ENCODE peak calls at places on chromosomes 13 and 19, in ten cellular contexts. G, Z, X, S, M, H, L, J, O and U are unnamed samples. For H3K27me3, the result is how much of the 10 kb centered on the place peaks cover.

GRCh38 chr13:45773236-45773635 is 71.1 kb downstream of the CBY2 start:
- DNase-seq in O (no peak), M (no peak), S (no peak), J (peak), L (no peak), G (no peak), X (peak), H (no peak), Z (no peak), U (peak)

GRCh38 chr19:36916991-36917390 is 859 bp downstream of the ZNF568 start:
- DNase-seq in H (no peak), X (peak), S (no peak), G (no peak), Z (no peak), L (no peak), O (no peak), J (peak), M (peak), U (no peak)

GRCh38 chr19:46958542-46958941 is 61.1 kb upstream of the NPAS1 start:
- DNase-seq in M (peak), Z (no peak), X (peak), O (no peak), L (no peak), G (no peak), H (no peak), J (no peak), S (no peak), U (no peak)

GRCh38 chr13:93023929-93024328 is 202.7 kb upstream of the GPC6 start:
- DNase-seq in M (no peak), J (no peak), S (no peak), G (no peak), L (no peak), H (no peak), Z (no peak), O (no peak), X (no peak), U (no peak)

GRCh38 chr19:30690935-30691505 is 318.8 kb downstream of the ZNF536 start:
- DNase-seq in Z (no peak), X (no peak), L (no peak), S (no peak), M (no peak), G (no peak), O (no peak), H (no peak), J (no peak), U (no peak)

GRCh38 chr19:48991823-48992570 is 1.1 kb downstream of the GYS1 start:
- DNase-seq in O (no peak), L (peak), J (peak), G (peak), H (no peak), Z (no peak), X (peak), S (peak), M (peak), U (peak)

GRCh38 chr13:28140433-28141125 is 2.2 kb downstream of the PAN3 start:
- DNase-seq in M (no peak), G (no peak), H (no peak), Z (no peak), L (no peak), X (peak), O (no peak), S (no peak), J (no peak), U (peak)

GRCh38 chr19:17306285-17306714 is 628 bp downstream of the MRPL34 start:
- DNase-seq in O (peak), Z (no peak), L (no peak), H (no peak), S (no peak), X (no peak), G (no peak), J (peak), M (no peak), U (no peak)

GRCh38 chr19:14405758-14406644 is 13.1 kb downstream of the DDX39A start:
- DNase-seq in S (peak), M (peak), G (peak), O (peak), H (peak), X (peak), L (peak), Z (peak), J (peak), U (peak)

GRCh38 chr13:99859178-99860177 is 112.1 kb downstream of the ZIC5 start:
- DNase-seq in J (no peak), O (peak), G (no peak), S (no peak), L (no peak), Z (no peak), X (no peak), H (no peak), M (no peak), U (no peak)

DNA sequence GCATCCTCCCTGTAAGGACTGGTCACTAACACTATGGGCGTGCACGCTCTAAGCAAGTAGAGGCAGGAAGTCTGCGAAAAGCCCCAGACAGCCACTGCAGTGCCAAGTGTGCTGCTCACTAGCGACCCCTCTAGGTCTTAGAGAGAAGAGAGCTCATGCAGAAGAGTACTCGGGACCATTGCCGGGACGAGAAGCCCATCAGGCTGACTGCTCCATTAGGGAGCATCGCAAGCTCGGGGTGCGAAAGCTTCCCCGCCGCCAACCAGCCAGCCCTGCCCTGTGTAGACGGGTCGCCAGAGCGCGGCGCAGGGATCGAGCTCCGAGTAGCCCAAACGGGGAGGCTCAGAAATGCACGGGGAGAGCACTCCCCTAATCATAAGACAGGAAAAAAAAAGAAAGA is 16.6 kb downstream of the POU4F1 start:
- DNase-seq in M (no peak), H (no peak), S (no peak), J (no peak), Z (no peak), X (no peak), G (no peak), L (no peak), O (peak), U (peak)
- H3K27me3 ChIP-seq in M (under half), H (half or more), S (half or more), J (under half), Z (half or more), X (half or more), G (under half), L (under half), O (half or more), U (under half)

DNA sequence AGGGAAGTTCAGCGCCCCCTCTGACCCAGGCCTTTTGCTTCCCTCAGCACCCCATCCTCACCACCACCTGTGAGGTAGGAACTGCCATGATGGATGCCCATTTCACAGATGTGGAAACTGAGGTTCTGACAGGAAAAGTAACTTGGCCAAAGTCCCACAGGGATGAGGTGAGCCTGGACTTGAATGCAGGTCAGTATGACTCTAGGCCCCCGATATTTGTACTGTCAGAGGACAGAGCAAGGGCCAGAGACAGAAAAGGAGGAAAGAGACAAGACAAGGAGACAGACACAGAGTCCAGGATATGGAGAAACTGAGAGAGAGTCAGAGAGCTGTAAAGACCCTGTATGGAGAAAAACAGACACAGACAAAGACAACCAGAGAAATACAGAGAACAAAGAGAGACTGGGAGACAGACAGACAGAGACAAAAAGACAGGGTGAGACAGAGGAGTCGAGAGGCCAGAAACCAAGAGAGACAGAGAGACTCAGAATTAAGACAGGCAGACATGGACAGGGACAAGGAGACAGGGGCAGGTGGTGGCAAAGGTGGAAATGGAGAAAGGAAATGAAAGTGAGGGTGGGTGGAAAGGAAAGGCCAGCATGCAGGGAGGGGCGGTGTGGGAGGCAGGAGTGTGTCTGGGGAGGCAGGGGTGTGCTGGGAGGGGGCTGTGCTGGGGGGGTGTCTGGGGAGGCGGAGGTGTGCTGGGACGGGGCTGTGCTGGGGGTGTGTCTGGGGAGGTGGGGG is 5.0 kb downstream of the ERFL start:
- DNase-seq in J (no peak), L (no peak), S (no peak), M (no peak), X (no peak), Z (no peak), H (no peak), G (no peak), O (no peak), U (no peak)
- H3K27me3 ChIP-seq in J (under half), L (under half), S (half or more), M (under half), X (half or more), Z (half or more), H (under half), G (under half), O (under half), U (under half)

DNA sequence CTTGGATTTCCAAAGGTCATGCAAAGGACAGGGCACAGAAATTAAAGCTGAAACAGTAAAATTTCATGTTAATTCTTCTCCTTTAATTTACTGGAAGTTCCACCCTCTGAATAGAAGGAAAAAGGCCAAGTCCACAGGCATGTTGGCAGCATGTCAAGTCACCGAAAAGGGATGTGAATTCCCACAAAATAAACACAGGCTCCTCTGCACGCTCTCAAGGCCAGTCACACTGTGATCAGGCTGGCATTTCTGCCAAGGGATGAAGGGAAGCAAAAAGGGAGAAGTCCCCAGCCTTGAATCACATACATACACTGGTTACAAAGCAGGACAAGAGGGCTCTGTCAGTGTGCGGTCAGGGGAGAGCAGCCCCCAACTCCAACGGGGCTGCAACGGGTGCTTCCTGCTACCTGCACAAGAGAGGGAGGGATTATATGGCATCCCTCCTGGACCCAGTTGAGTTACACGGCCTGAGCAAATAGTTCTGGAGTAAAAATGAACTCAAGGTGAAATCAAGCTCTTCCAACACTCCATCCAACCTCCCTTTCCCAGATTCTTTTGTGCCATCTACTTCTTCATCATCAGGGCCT is 6.9 kb downstream of the DCLK1 start:
- DNase-seq in G (no peak), H (no peak), Z (no peak), X (peak), O (no peak), S (no peak), M (peak), J (peak), L (no peak), U (no peak)
- H3K27me3 ChIP-seq in G (under half), H (under half), Z (under half), X (under half), O (under half), S (under half), M (under half), J (under half), L (under half), U (under half)

DNA sequence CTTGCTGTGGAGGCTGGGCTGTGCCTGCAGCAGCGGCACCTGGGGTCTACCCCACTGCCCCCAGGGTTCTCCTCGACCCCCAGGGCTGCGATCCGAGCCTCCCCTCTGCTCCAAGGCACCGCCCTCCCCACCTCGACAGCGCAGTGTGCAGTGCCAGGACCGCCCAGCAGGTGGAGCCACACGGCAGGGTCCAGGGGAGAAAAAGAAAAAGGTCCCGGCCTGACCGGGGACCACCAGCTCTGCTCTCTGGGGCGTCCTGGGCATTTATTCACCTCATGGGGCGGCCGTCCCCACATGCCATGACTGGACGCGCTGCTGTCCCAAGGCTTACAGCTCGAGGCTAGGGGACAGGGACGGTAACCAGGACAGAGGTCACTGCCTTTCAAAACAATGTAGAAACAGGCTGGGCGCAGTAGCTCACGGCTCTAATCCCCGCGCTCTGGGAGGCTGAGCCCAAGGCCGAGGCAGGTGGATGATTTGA is 10.6 kb downstream of the REXO1 start:
- DNase-seq in X (peak), G (peak), J (peak), H (peak), O (peak), L (no peak), M (no peak), S (no peak), Z (no peak), U (no peak)
- H3K27me3 ChIP-seq in X (under half), G (under half), J (under half), H (under half), O (under half), L (under half), M (under half), S (under half), Z (under half), U (under half)

DNA sequence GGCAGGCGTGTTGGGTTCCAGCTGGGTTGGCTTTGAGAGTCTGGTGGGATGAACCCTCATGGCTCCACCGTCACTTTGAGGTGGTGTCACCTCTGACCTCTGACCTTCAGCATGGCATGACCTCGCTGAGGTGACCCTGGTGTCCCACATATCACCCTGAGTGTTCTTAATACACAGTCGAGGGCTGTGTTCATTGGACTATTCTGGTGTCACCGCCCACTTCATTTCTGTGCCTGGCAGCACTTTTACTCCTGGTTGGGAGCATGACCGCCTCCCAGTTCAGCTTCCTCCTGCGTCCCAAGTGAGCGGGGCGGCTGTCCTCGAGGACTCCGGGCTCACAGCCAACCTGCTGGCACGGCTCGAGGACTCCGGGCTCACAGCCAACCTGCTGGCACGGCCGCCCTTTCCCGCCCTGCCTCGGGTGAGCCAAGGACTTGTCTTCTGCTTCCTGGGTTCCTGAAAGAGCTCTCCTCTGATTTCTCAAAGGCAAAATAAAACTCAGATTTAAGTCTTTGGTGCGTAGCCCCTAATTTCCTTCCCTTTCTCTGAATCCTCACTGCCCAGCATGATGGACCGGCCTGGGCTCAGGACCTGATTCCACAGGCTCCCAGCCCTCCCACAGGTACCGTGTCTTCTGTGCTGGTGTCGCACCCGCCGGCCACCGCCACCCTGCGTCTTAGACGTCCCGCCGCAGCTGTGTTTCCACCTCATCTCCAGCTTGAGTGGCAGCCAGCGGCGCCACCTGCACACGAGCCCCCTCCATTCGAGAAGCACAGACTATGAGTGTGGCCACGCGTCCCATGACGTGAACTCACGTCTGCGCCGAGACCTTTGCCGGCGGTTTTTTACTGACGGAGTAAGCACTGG is 10.4 kb downstream of the ATP4B start:
- DNase-seq in H (no peak), Z (peak), J (peak), G (no peak), S (peak), O (no peak), M (no peak), L (peak), X (peak), U (no peak)
- H3K27me3 ChIP-seq in H (under half), Z (under half), J (under half), G (under half), S (under half), O (under half), M (under half), L (under half), X (under half), U (under half)

GRCh38 chr19:39197808-39198207 is 1.0 kb downstream of the NCCRP1 start:
- DNase-seq in Z (no peak), L (no peak), G (no peak), X (no peak), M (no peak), O (no peak), S (no peak), J (peak), H (no peak), U (no peak)
- H3K27me3 ChIP-seq in Z (half or more), L (under half), G (under half), X (half or more), M (under half), O (under half), S (half or more), J (under half), H (half or more), U (under half)

GRCh38 chr13:112907916-112908315 is 61.1 kb upstream of the MCF2L start:
- DNase-seq in S (no peak), J (no peak), O (no peak), H (no peak), L (no peak), Z (no peak), X (no peak), M (no peak), G (no peak), U (no peak)

GRCh38 chr13:112907286-112907685 is 61.7 kb upstream of the MCF2L start:
- DNase-seq in M (no peak), J (peak), S (no peak), G (no peak), O (no peak), Z (no peak), X (no peak), L (no peak), H (no peak), U (no peak)

GRCh38 chr13:112905990-112906641 is 62.9 kb upstream of the MCF2L start:
- DNase-seq in L (no peak), G (no peak), M (no peak), O (no peak), H (no peak), Z (no peak), J (peak), X (no peak), S (peak), U (peak)

GRCh38 chr13:112910016-112910415 is 59.0 kb upstream of the MCF2L start:
- DNase-seq in J (peak), L (no peak), M (no peak), X (no peak), Z (no peak), H (no peak), G (no peak), S (no peak), O (no peak), U (no peak)

DNA sequence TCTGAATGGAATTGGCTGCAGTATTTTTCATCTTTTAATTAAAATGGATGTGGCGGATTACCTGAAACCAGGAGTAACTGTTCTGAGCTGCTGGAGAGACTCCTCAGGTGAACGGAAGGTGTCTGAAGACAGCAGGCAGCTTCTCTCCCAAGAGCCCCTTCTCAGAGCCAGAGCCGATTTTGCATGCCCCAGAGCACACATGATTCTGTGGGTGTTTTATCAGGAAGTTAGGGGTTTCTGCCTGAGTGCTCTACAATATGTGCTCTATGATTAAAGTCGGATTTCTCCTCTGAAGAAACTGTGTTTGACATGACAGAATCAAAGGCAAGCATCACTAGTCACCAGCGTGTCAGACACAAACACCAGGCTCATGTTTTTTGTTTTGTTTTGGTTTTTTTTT is 60.7 kb upstream of the MCF2L start:
- DNase-seq in O (no peak), Z (no peak), G (no peak), M (no peak), L (no peak), H (no peak), X (no peak), S (no peak), J (peak), U (no peak)
- H3K27me3 ChIP-seq in O (under half), Z (under half), G (under half), M (under half), L (under half), H (under half), X (under half), S (under half), J (under half), U (under half)